ENCODE peak calls at places on chromosomes 5 and 9, in eight cellular contexts. Z is GM12865, O is neural progenitor cell, H is HCT116, M is fibroblast of lung, U is foreskin fibroblast, K is esophagus squamous epithelium, Y is IMR-90. F is an unnamed sample.

GRCh38 chr9:7097785-7098420 is 340.1 kb downstream of the KDM4C start:
- DNase-seq in U (peak; percentile 68), M (peak; percentile 35), K (no peak), H (no peak), Y (peak; percentile 56), O (no peak), Z (no peak), F (peak; percentile 7)

GRCh38 chr9:129239946-129240490 is 62.0 kb upstream of the IER5L start:
- DNase-seq in K (no peak), U (no peak), Y (no peak), Z (no peak), O (no peak), H (no peak), M (no peak), F (no peak)

GRCh38 chr9:6049798-6050197 is 34.4 kb upstream of the RANBP6 start:
- DNase-seq in U (no peak), O (no peak), M (no peak), Y (no peak), K (no peak), Z (peak; percentile 82), H (peak; percentile 35), F (peak; percentile 26)

GRCh38 chr9:81490605-81491331 is 198.6 kb downstream of the TLE1 start:
- DNase-seq in Y (peak; percentile 86), H (peak; percentile 2), U (peak; percentile 73), K (no peak), O (no peak), Z (no peak), M (peak; percentile 86), F (peak; percentile 66)

GRCh38 chr9:123438821-123439220 is 82.8 kb downstream of the CRB2 start:
- DNase-seq in H (no peak), U (no peak), O (peak; percentile 92), K (no peak), Z (no peak), M (no peak), Y (peak; percentile 13), F (no peak)

GRCh38 chr5:116441223-116441622 is 133.4 kb downstream of the SEMA6A start:
- DNase-seq in U (no peak), M (no peak), H (no peak), Y (no peak), O (peak; percentile 44), K (no peak), Z (no peak), F (no peak)

GRCh38 chr5:14560091-14560595 is 21.4 kb upstream of the OTULINL start:
- DNase-seq in H (no peak), Z (no peak), U (no peak), M (no peak), K (no peak), Y (no peak), O (peak; percentile 9), F (no peak)

GRCh38 chr9:33737811-33738606 is 57.4 kb upstream of the PRSS3 start:
- DNase-seq in K (no peak), U (peak; percentile 82), O (peak; percentile 79), M (peak; percentile 65), Z (peak; percentile 50), Y (peak; percentile 62), H (peak; percentile 64), F (peak; percentile 77)

GRCh38 chr5:137743031-137743640 is 7.2 kb upstream of the KLHL3 start:
- DNase-seq in Y (peak; percentile 77), K (no peak), O (peak; percentile 86), Z (peak; percentile 82), H (peak; percentile 59), U (peak; percentile 85), M (peak; percentile 84), F (peak; percentile 88)

GRCh38 chr5:159419567-159419966 is 89.3 kb upstream of the IL12B start:
- DNase-seq in U (no peak), M (no peak), H (no peak), Z (peak; percentile 25), O (no peak), K (no peak), Y (no peak), F (no peak)

GRCh38 chr5:165397521-165397920 is 1892.1 kb downstream of the MAT2B start:
- DNase-seq in M (no peak), Z (no peak), K (no peak), Y (no peak), O (no peak), H (no peak), U (no peak), F (no peak)

GRCh38 chr9:110623462-110624025 is 44.0 kb upstream of the SVEP1 start:
- DNase-seq in U (peak; percentile 78), K (no peak), H (peak; percentile 66), Z (peak; percentile 70), O (peak; percentile 67), M (peak; percentile 75), Y (peak; percentile 70), F (peak; percentile 80)

GRCh38 chr5:109859537-109859936 is 169.8 kb downstream of the MAN2A1 start:
- DNase-seq in O (no peak), H (no peak), Y (peak; percentile 15), K (no peak), M (no peak), Z (no peak), U (peak; percentile 17), F (peak; percentile 21)

GRCh38 chr9:133715866-133716563 is 22.1 kb downstream of the SARDH start:
- DNase-seq in K (no peak), Y (peak; percentile 22), Z (no peak), M (peak; percentile 31), U (no peak), O (peak; percentile 59), H (no peak), F (peak; percentile 54)
- H3K4me3 ChIP-seq in K (no peak overlapping the region), Y (no peak overlapping the region), Z (no peak overlapping the region), M (no peak overlapping the region), U (no peak overlapping the region), O (no peak overlapping the region), H (no peak overlapping the region), F (no peak overlapping the region)

GRCh38 chr5:145903113-145903512 is 30.3 kb upstream of the GRXCR2 start:
- DNase-seq in U (no peak), Y (no peak), H (peak; percentile 21), M (no peak), K (no peak), O (no peak), Z (no peak), F (no peak)
- TF ChIP-seq CTCF in U (no peak), Y (peak; percentile 9), H (no peak), M (peak; percentile 32), K (peak; percentile 42), O (no peak), Z (peak; percentile 20), F (peak; percentile 36)

GRCh38 chr5:154709368-154710305 is 45.5 kb upstream of the LARP1 start:
- DNase-seq in Y (no peak), H (no peak), M (no peak), O (no peak), U (peak; percentile 42), Z (no peak), K (no peak), F (no peak)

GRCh38 chr5:154708845-154709244 is 46.3 kb upstream of the LARP1 start:
- DNase-seq in U (peak; percentile 75), M (no peak), O (no peak), K (no peak), Y (peak; percentile 41), Z (no peak), H (peak; percentile 57), F (no peak)

GRCh38 chr5:154714271-154714986 is 40.7 kb upstream of the LARP1 start:
- DNase-seq in Z (peak; percentile 56), M (peak; percentile 29), H (no peak), O (no peak), Y (peak; percentile 77), K (no peak), U (peak; percentile 36), F (peak; percentile 55)

GRCh38 chr5:154713615-154714125 is 41.5 kb upstream of the LARP1 start:
- DNase-seq in Z (no peak), U (peak; percentile 25), M (peak; percentile 13), O (no peak), H (no peak), K (no peak), Y (peak; percentile 31), F (no peak)

DNA sequence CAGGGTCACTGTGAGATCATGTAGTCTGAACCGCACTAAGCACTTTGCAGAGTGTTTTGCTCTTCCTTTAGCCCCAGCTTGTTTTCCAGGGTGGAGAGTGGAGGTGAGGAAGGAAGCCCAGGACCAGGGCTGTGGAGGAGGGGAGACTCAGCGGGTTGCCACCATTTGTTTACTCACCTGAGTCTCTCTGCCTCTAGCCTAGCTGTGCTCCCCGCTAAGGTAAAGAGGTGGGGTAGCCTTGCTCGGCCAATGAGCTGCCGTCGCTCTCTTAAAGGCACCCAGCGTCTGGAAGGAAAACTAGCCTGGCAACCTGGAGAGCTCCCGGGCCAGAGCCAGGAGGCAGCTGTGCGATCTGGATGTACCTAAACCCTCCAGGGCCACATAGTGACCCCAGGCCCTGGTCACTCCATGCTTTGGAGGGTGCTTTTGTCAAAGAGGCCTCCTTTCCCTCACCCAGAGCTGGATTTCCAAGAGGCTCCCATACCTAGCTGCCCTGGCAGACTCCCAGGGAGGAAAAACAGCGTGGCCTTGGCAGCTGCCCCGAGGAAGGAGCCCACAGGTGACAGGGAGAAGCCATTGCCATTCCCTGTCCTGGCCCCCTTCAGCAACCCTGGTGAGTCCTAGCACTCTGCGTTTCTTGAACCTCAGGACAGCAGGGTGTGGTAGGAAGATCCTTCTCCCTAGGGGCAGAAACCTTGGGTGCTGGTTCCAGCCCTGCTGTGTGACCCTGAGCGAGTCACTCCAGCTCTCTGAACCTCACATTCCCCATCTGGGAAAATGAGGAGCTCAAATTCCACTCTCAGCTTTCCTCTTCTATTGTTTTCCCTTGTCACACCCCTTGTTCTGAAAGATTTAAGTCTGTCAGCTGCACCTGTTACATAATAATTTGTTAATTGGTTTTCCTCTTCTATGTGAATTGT is 42.4 kb upstream of the LARP1 start:
- DNase-seq in Z (no peak), O (no peak), U (peak; percentile 32), H (peak; percentile 46), K (no peak), M (no peak), Y (no peak), F (no peak)
- H3K4me3 ChIP-seq in Z (no peak overlapping the region), O (no peak overlapping the region), U (no peak overlapping the region), H (peak overlapping the region; percentile 55), K (peak overlapping the region; percentile 29), M (no peak overlapping the region), Y (no peak overlapping the region), F (no peak overlapping the region)

DNA sequence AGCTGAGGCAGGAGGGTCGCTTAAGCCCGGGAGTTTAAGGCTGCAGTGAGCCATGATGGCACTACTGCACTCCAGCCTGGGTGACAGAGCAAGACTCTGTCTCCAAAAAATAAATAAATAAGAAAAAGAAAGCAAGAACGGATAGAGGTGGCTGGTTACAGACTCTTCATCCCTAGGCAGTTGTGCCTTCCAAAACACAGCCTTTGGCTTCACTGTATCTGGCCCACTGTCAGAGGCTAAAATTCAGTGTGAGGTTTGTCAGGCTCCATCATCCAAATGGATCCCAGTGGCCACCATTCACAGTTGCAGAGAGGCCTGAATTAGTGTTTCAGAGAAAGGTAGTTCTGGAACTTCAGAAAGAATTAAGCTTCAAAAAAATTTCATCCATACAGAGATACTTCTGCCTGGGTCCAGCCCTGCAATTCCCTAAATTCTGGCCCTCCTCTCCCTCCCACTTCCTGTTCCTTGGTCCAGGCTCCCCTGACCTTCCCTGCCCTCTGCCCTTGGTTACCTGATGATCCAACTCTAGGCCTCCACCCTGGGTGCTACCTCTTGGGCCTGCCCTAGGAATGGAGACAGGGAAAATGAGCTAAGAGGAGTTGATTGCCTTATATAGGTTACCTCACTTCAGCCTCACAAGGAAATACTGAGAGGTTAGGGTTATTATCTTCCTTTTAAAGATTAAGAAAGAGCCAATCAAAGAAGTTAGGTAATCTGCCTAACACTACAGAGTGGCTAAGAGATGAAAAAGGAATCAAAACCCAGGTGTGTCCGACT is 97.2 kb upstream of the SLC44A1 start:
- DNase-seq in O (no peak), H (no peak), M (no peak), Y (no peak), Z (no peak), K (no peak), U (no peak), F (no peak)
- TF ChIP-seq CTCF in O (no peak), H (no peak), M (no peak), Y (no peak), Z (no peak), K (no peak), U (no peak), F (no peak)

F was measured in fibroblast of pulmonary artery.